ENCODE peak calls at places on chromosomes 11 and 22, in four cellular contexts. E is transverse colon, H is body of pancreas, Y is PC-3. X is an unnamed sample.

GRCh38 chr22:33397381-33397907 is 339.3 kb upstream of the SYN3 start:
- DNase-seq in E (no peak), Y (no peak), H (no peak), X (no peak)

GRCh38 chr22:42018224-42018623 is 19.6 kb downstream of the WBP2NL start:
- DNase-seq in E (no peak), H (no peak), Y (no peak), X (no peak)

GRCh38 chr11:117902001-117902855 is 25.8 kb upstream of the FXYD6 start:
- DNase-seq in Y (no peak), H (no peak), E (no peak), X (peak; percentile 33)

GRCh38 chr11:57680552-57680874 is 12.6 kb downstream of the ZDHHC5 start:
- DNase-seq in Y (peak; percentile 38), H (no peak), E (no peak), X (no peak)

GRCh38 chr22:40325315-40325714 is 21.0 kb upstream of the ADSL start:
- DNase-seq in E (no peak), H (no peak), Y (no peak), X (peak; percentile 61)

GRCh38 chr11:123195182-123196059 is at the start of gene CLMP:
- DNase-seq in E (peak; percentile 53), H (peak; percentile 24), Y (peak; percentile 62), X (peak; percentile 88)

GRCh38 chr11:126607374-126607773 is 251.9 kb downstream of the ST3GAL4 start:
- DNase-seq in Y (peak; percentile 75), H (peak; percentile 70), E (peak; percentile 25), X (peak; percentile 93)

GRCh38 chr22:50532353-50532700 is 2.5 kb upstream of the TYMP start:
- DNase-seq in Y (no peak), E (peak; percentile 63), H (no peak), X (no peak)

GRCh38 chr22:24845036-24845918 is 39.3 kb downstream of the SGSM1 start:
- DNase-seq in E (no peak), H (no peak), Y (peak; percentile 3), X (no peak)

GRCh38 chr22:21444701-21445436 is 22.3 kb upstream of the TMEM191C start:
- DNase-seq in E (no peak), H (peak; percentile 10), Y (no peak), X (peak; percentile 35)

GRCh38 chr11:96222102-96222501 is 120.9 kb downstream of the MAML2 start:
- DNase-seq in E (no peak), H (no peak), Y (no peak), X (no peak)

GRCh38 chr11:31817054-31817620 is 6.0 kb upstream of the PAX6 start:
- DNase-seq in E (no peak), Y (no peak), H (no peak), X (peak; percentile 72)

GRCh38 chr11:86955111-86955673 is at the start of gene FZD4:
- DNase-seq in H (peak; percentile 92), Y (peak; percentile 94), E (peak; percentile 93), X (peak; percentile 96)

GRCh38 chr22:42777126-42777525 is 56.5 kb upstream of the A4GALT start:
- DNase-seq in Y (no peak), H (no peak), E (no peak), X (no peak)

GRCh38 chr11:2737876-2738275 is 38.1 kb upstream of the KCNQ1OT1 start:
- DNase-seq in H (no peak), E (peak; percentile 63), Y (peak; percentile 22), X (no peak)

GRCh38 chr11:30454108-30454507 is 131.2 kb downstream of the ARL14EP start:
- DNase-seq in E (no peak), Y (no peak), H (no peak), X (no peak)

GRCh38 chr11:29448246-29448877 is 568.5 kb downstream of the KCNA4 start:
- DNase-seq in Y (peak; percentile 27), H (no peak), E (no peak), X (peak; percentile 59)
- TF ChIP-seq CTCF in Y (peak; percentile 44), H (peak; percentile 11), E (peak; percentile 8), X (peak; percentile 85)

DNA sequence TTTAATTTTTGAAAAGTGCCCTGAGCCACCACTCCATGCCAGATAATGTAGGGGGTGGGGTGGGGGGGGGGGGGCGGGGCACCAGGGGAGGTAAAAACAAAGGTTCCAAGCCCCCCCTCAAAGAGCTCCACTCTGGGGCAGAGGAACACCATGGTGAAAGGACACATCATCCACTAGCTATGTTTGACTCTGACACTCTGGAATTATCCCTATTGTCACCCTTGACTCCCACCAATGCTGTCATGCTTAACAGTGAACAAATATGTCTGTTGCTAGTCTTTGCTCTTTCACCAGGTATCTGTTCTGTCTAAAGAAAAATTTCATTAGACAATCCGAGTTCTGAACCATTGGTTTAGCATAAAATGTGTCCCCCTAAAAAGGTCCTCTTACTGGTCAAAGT is 174.4 kb downstream of the CSNK2A3 start:
- DNase-seq in E (no peak), Y (peak; percentile 44), H (no peak), X (no peak)
- H3K27ac ChIP-seq in E (no peak overlapping the region), Y (no peak overlapping the region), H (no peak overlapping the region), X (peak overlapping the region; percentile 9)

GRCh38 chr11:937853-938261 is 12.2 kb downstream of the AP2A2 start:
- DNase-seq in H (no peak), E (no peak), Y (no peak), X (no peak)
- H3K4me1 ChIP-seq in H (peaks cover 40% of the 10 kb centered on the region), E (peaks cover 7% of the 10 kb centered on the region), Y (no peaks in the 10 kb centered on the region), X (peaks cover 22% of the 10 kb centered on the region)

GRCh38 chr22:22449819-22450218 is 58.7 kb downstream of the ZNF280B start:
- DNase-seq in E (no peak), Y (no peak), H (no peak), X (no peak)

GRCh38 chr22:22446527-22446926 is 62.0 kb downstream of the ZNF280B start:
- DNase-seq in E (no peak), H (no peak), Y (no peak), X (no peak)

GRCh38 chr22:22452211-22452610 is 56.3 kb downstream of the ZNF280B start:
- DNase-seq in E (no peak), Y (no peak), H (no peak), X (no peak)

GRCh38 chr22:22452996-22453686 is 55.4 kb downstream of the ZNF280B start:
- DNase-seq in Y (no peak), H (no peak), E (no peak), X (no peak)

GRCh38 chr22:22450343-22450839 is 58.2 kb downstream of the ZNF280B start:
- DNase-seq in Y (no peak), H (peak; percentile 21), E (peak; percentile 56), X (no peak)
- TF ChIP-seq CTCF in Y (no peak), H (no peak), E (no peak), X (no peak)

GRCh38 chr11:35539781-35540281 is 14.4 kb upstream of the PAMR1 start:
- DNase-seq in H (peak; percentile 28), E (peak; percentile 30), Y (peak; percentile 23), X (no peak)
- H3K27ac ChIP-seq in H (no peak overlapping the region), E (peak overlapping the region; percentile 62), Y (no peak overlapping the region), X (no peak overlapping the region)

GRCh38 chr11:9752091-9752490 is 88.2 kb downstream of the SWAP70 start:
- DNase-seq in H (peak; percentile 53), Y (peak; percentile 8), E (no peak), X (no peak)

GRCh38 chr11:9755561-9755960 is 91.7 kb downstream of the SWAP70 start:
- DNase-seq in H (no peak), E (no peak), Y (no peak), X (no peak)

GRCh38 chr11:9756461-9756860 is 92.6 kb downstream of the SWAP70 start:
- DNase-seq in Y (peak; percentile 43), H (no peak), E (no peak), X (no peak)

GRCh38 chr11:9753031-9753430 is 89.2 kb downstream of the SWAP70 start:
- DNase-seq in E (no peak), H (no peak), Y (peak; percentile 62), X (no peak)

DNA sequence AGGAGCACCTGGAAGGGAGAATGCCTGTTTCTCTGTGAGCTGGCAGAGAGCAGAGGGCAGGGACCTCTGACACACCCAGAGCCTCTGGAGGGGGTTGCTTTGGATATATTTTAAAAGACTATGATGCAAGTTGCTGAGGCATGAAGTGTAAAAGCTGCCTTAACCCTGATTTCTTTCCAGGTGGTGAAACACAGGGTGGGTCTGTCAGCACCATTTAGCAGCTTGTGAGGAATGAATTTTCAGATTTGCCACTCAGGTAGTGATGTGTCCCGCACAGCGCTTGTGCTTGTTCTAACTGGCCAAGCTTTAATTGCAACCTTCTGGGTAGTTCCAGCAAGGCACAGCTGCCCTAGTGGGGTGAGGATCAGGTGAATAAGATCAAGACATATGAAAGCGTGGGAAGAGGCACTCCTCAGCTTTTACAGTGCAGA is 90.2 kb downstream of the SWAP70 start:
- DNase-seq in E (no peak), H (no peak), Y (no peak), X (no peak)
- H3K4me1 ChIP-seq in E (peaks cover 1% of the 10 kb centered on the region), H (peaks cover 20% of the 10 kb centered on the region), Y (peaks cover 42% of the 10 kb centered on the region), X (no peaks in the 10 kb centered on the region)

DNA sequence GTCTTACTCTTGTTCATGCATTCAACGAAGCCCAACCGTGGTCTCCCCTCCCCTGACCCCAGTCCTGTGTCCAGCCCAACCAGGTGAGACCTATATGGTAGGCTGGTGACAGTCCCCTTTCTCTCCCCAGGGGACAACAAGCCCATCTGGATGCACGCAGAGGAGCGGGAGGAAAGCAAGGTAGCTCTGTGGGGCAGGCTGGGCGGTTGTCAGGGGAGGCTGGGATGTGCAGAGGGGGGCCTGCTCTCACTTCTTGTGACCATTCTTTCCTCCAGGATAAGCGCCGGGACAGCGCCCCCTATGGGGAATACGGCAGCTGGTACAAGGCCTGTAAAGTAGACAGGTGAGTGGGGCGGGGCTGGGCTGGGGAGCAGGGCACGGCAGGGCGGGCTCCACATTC is 3.5 kb upstream of the RAB1B start:
- DNase-seq in H (no peak), E (peak; percentile 48), Y (peak; percentile 41), X (peak; percentile 90)
- TF ChIP-seq CTCF in H (no peak), E (peak; percentile 34), Y (peak; percentile 72), X (peak; percentile 77)

DNA sequence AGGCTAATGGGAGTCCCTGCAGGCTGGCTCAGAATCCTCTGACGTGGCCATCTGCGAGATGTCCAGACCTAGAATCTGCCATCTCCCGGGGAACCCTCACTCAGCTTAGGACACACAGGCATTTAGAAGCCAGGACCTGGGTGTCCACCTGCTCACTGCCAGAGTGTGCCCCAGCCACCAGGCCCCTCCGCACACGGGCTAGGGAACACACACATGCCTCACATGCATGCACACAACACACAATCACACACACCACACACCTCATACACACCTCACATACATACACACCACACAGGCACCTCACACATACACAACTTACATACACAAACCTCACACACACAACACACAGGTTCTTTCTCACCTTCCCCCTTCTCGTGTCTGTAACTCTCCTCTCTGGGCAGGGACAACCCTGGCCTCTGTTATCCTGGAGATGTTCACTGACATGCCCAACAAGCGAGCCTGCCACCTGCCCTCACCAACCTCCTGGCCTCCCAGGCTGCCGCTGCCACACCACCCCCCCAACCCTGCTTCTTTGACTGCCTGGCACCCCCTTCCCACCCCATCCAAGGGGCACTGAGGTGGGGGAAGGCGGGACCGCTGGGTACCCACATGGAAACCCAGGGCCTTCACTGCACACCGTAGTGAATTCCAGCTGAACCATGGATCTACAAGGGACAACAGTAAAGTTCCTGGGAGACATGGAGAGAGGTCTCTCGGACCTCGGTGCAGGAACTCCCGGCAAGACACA is 38.1 kb downstream of the GNB1L start:
- DNase-seq in E (no peak), Y (no peak), H (no peak), X (peak; percentile 20)
- H3K27ac ChIP-seq in E (no peak overlapping the region), Y (no peak overlapping the region), H (no peak overlapping the region), X (no peak overlapping the region)

X was measured in endodermal cell.